ENCODE peak calls at places on chromosomes 6 and 20, in five cellular contexts. B, M, W, U and X are unnamed samples.

GRCh38 chr20:34877002-34877264 is 521 bp downstream of the ACSS2 start:
- DNase-seq in B (no peak), M (no peak), W (no peak), U (no peak), X (no peak)

GRCh38 chr6:3363296-3364025 is 93.4 kb downstream of the SLC22A23 start:
- DNase-seq in B (peak; percentile 43), M (no peak), W (no peak), U (peak; percentile 54), X (no peak)

GRCh38 chr6:129593233-129593564 is 116.8 kb downstream of the ARHGAP18 start:
- DNase-seq in B (peak; percentile 72), M (no peak), W (no peak), U (no peak), X (no peak)

GRCh38 chr6:85866373-85866740 is 223.7 kb upstream of the SYNCRIP start:
- DNase-seq in B (no peak), M (no peak), W (no peak), U (no peak), X (no peak)

GRCh38 chr6:85669735-85670194 is 27.1 kb upstream of the SYNCRIP start:
- DNase-seq in B (no peak), M (no peak), W (peak; percentile 89), U (no peak), X (no peak)

GRCh38 chr6:42958125-42958524 is 2.4 kb upstream of the GNMT start:
- DNase-seq in B (no peak), M (peak; percentile 16), W (no peak), U (no peak), X (no peak)

GRCh38 chr6:157323924-157324276 is 581 bp upstream of the TMEM242 start:
- DNase-seq in B (peak; percentile 81), M (peak; percentile 71), W (no peak), U (peak; percentile 63), X (peak; percentile 78)

GRCh38 chr20:56358070-56358469 is 704 bp upstream of the FAM210B start:
- DNase-seq in B (no peak), M (peak; percentile 43), W (no peak), U (no peak), X (no peak)

GRCh38 chr6:136035378-136036070 is 184.0 kb downstream of the PDE7B start:
- DNase-seq in B (no peak), M (peak; percentile 39), W (no peak), U (no peak), X (no peak)

GRCh38 chr6:9138856-9139426 is 703.6 kb upstream of the SLC35B3 start:
- DNase-seq in B (no peak), M (no peak), W (no peak), U (no peak), X (no peak)

GRCh38 chr6:43219119-43219518 is 10.2 kb downstream of the DNPH1 start:
- DNase-seq in B (no peak), M (no peak), W (no peak), U (no peak), X (no peak)

GRCh38 chr20:62716198-62716940 is 7.7 kb downstream of the NTSR1 start:
- DNase-seq in B (no peak), M (no peak), W (no peak), U (no peak), X (no peak)

GRCh38 chr6:109118955-109119354 is 23.6 kb downstream of the CEP57L1 start:
- DNase-seq in B (no peak), M (no peak), W (no peak), U (no peak), X (no peak)

GRCh38 chr6:41451515-41452163 is 94.5 kb upstream of the FOXP4 start:
- DNase-seq in B (no peak), M (no peak), W (no peak), U (no peak), X (no peak)

GRCh38 chr20:24764027-24764797 is 184.9 kb upstream of the CST7 start:
- DNase-seq in B (no peak), M (no peak), W (no peak), U (no peak), X (no peak)

GRCh38 chr6:73394577-73395354 is at the start of gene DDX43:
- DNase-seq in B (no peak), M (no peak), W (no peak), U (no peak), X (peak; percentile 29)

GRCh38 chr6:113381957-113382356 is 475.2 kb upstream of the MARCKS start:
- DNase-seq in B (no peak), M (no peak), W (peak; percentile 55), U (no peak), X (peak; percentile 38)

GRCh38 chr20:9270831-9271230 is 201.9 kb downstream of the PLCB4 start:
- DNase-seq in B (no peak), M (peak; percentile 28), W (no peak), U (no peak), X (no peak)

GRCh38 chr20:63941282-63942060 is 14.7 kb downstream of the UCKL1 start:
- DNase-seq in B (no peak), M (peak; percentile 58), W (no peak), U (peak; percentile 89), X (no peak)

GRCh38 chr6:83019741-83020140 is 45.9 kb downstream of the UBE3D start:
- DNase-seq in B (no peak), M (no peak), W (no peak), U (no peak), X (no peak)

GRCh38 chr6:34957184-34957904 is 68.3 kb downstream of the ANKS1A start:
- DNase-seq in B (no peak), M (no peak), W (no peak), U (no peak), X (peak; percentile 26)

GRCh38 chr20:45459606-45460005 is 9.9 kb upstream of the WFDC2 start:
- DNase-seq in B (no peak), M (peak; percentile 22), W (no peak), U (peak; percentile 25), X (peak; percentile 30)

GRCh38 chr6:53074347-53074746 is 9.1 kb downstream of the FBXO9 start:
- DNase-seq in B (no peak), M (no peak), W (no peak), U (no peak), X (no peak)

GRCh38 chr6:32668226-32668747 is 1.8 kb upstream of the HLA-DQB1 start:
- DNase-seq in B (peak; percentile 31), M (no peak), W (peak; percentile 95), U (no peak), X (no peak)

GRCh38 chr6:124512431-124512830 is 449.8 kb upstream of the RNF217 start:
- DNase-seq in B (no peak), M (no peak), W (no peak), U (no peak), X (no peak)

GRCh38 chr20:36631651-36632050 is 14.3 kb downstream of the SLA2 start:
- DNase-seq in B (no peak), M (no peak), W (no peak), U (no peak), X (no peak)

GRCh38 chr6:26232950-26233607 is 131.9 kb upstream of the BTN3A2 start:
- DNase-seq in B (no peak), M (peak; percentile 75), W (peak; percentile 55), U (peak; percentile 16), X (no peak)

GRCh38 chr20:57685134-57685851 is 24.5 kb downstream of the PMEPA1 start:
- DNase-seq in B (no peak), M (no peak), W (no peak), U (no peak), X (peak; percentile 65)

GRCh38 chr6:84771732-84772131 is 7.3 kb upstream of the TBX18 start:
- DNase-seq in B (no peak), M (peak; percentile 41), W (no peak), U (no peak), X (no peak)

GRCh38 chr6:31702421-31702818 is 704 bp downstream of the ABHD16A start:
- DNase-seq in B (no peak), M (no peak), W (no peak), U (peak; percentile 87), X (no peak)

GRCh38 chr20:59777321-59777705 is 156.1 kb downstream of the SYCP2 start:
- DNase-seq in B (no peak), M (no peak), W (no peak), U (no peak), X (peak; percentile 5)

GRCh38 chr6:36692220-36692619 is 5.4 kb upstream of the RAB44 start:
- DNase-seq in B (no peak), M (no peak), W (no peak), U (no peak), X (no peak)

GRCh38 chr20:25058797-25059486 is 1.0 kb upstream of the ACSS1 start:
- DNase-seq in B (peak; percentile 44), M (no peak), W (no peak), U (no peak), X (peak; percentile 49)

GRCh38 chr6:145245119-145245518 is 490.2 kb downstream of the EPM2A start:
- DNase-seq in B (no peak), M (no peak), W (no peak), U (no peak), X (no peak)

GRCh38 chr20:22583773-22584629 is at the start of gene FOXA2:
- DNase-seq in B (peak; percentile 93), M (peak; percentile 96), W (no peak), U (peak; percentile 48), X (no peak)
- TF ChIP-seq SMC3 in B (no peak), M (peak; percentile 53), W (no peak), U (no peak), X (no peak)

DNA sequence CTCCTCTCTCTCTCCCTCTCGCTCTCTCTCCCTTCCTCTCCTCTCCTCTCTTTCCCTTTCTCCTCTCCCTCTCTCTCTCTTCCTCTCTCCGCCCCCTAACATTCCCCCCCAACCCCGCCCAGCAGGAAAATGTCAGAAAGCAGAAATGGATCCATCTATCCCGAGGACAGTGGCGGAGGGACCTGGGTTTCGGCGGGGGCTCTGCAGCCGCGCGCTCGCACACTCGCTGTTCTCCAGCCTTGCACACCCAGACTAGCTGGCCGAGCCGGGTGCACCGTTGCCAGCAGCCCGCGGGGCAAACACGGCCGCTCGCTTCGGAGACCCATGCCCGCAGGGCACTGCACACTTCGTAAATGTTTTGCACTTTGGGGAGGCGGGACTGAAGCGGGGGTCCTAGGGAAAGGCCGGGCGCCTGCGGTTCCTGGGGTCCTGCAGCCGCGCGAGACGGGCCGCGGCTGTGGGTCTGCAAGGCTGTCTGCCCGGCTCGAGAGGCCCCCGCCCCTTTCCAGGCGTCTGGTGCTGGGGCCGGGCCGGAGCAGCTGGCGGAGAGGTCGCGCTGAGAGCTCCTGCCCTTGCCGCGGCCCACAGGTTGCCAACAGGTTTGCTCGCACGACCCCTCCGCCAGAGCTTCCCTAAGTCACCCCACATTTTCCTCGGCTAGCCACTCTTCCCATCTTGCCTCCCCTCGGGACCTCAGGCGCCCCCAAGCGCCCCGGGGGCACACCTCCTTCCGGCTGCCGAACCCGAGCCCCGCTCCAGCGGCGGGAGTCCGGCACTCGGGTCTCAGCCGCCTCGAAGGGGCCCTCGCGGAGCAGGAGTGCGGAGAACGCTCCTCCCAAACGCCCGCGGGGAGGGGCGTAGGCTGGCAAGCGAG is 818 bp upstream of the MDGA1 start:
- DNase-seq in B (no peak), M (peak; percentile 58), W (no peak), U (peak; percentile 65), X (peak; percentile 90)
- TF ChIP-seq REST in B (no peak), M (no peak), W (no peak), U (no peak), X (no peak)

GRCh38 chr6:141607956-141608355 is 524.8 kb upstream of the GJE1 start:
- DNase-seq in B (no peak), M (no peak), W (no peak), U (no peak), X (no peak)
- TF ChIP-seq RFX5 in B (no peak), M (no peak), W (no peak), U (no peak), X (no peak)

DNA sequence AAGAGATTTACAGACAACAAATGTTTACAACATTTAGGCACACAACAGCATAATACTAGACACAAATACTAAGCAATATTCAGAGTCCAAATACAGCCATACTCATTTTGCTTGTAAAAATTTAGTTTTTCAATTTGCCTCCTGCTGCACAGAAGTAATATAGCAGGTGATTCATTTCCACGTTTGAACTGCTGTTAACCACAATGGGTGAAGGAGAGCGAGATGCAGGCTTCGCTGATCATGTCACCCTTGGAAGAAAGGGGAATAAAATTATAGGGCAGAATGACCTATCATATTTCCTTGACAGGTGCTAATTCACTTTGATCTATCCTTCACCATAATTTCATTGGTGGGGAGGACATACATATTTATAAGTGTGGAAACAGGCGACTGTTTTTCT is 643.8 kb upstream of the AGPAT4 start:
- DNase-seq in B (no peak), M (no peak), W (no peak), U (no peak), X (no peak)
- TF ChIP-seq SMC3 in B (no peak), M (no peak), W (no peak), U (no peak), X (no peak)